ENCODE peak calls at places on chromosomes 3 and 15, in nine cellular contexts. X is ovary, Y is transverse colon, V is stomach, H is upper lobe of left lung, C is suprapubic skin, O is HepG2, P is sigmoid colon, J is A549. T is an unnamed sample.

GRCh38 chr15:100723323-100723801 is 121.0 kb downstream of the ASB7 start:
- DNase-seq in J (no peak), X (no peak), P (no peak), H (peak; percentile 59), O (no peak), C (no peak), V (no peak), Y (no peak), T (no peak)

GRCh38 chr3:71784914-71785593 is at the start of gene PROK2:
- DNase-seq in H (no peak), Y (no peak), P (no peak), V (no peak), X (peak; percentile 47), J (no peak), O (no peak), C (no peak), T (no peak)

GRCh38 chr3:77392181-77392580 is 352.3 kb downstream of the ROBO2 start:
- DNase-seq in X (no peak), H (no peak), Y (no peak), O (no peak), J (no peak), C (no peak), P (no peak), V (no peak), T (no peak)

GRCh38 chr3:117298273-117298672 is 588.7 kb downstream of the TUSC7 start:
- DNase-seq in O (no peak), X (no peak), V (no peak), P (no peak), H (no peak), J (no peak), C (no peak), Y (no peak), T (no peak)

GRCh38 chr3:110420158-110420641 is 651.4 kb upstream of the NECTIN3 start:
- DNase-seq in X (no peak), V (no peak), C (no peak), P (no peak), H (no peak), Y (no peak), O (no peak), J (peak; percentile 55), T (no peak)

GRCh38 chr15:34708422-34708821 is 46.4 kb downstream of the GJD2 start:
- DNase-seq in O (peak; percentile 28), X (no peak), J (peak; percentile 46), P (no peak), Y (no peak), V (no peak), H (no peak), C (no peak), T (no peak)

GRCh38 chr3:1251282-1252060 is 158.6 kb downstream of the CNTN6 start:
- DNase-seq in V (no peak), J (no peak), C (no peak), H (no peak), Y (no peak), O (no peak), X (no peak), P (no peak), T (no peak)

GRCh38 chr15:66882251-66883020 is 180.4 kb downstream of the SMAD6 start:
- DNase-seq in V (no peak), C (no peak), H (no peak), X (no peak), Y (no peak), P (peak; percentile 71), J (no peak), O (no peak), T (peak; percentile 3)

GRCh38 chr3:42980909-42981308 is 1.8 kb downstream of the GASK1A start:
- DNase-seq in Y (no peak), P (no peak), X (no peak), J (no peak), H (no peak), O (no peak), V (no peak), C (no peak), T (no peak)

GRCh38 chr3:134373942-134374790 is at the start of gene AMOTL2:
- DNase-seq in P (peak; percentile 95), X (peak; percentile 94), Y (peak; percentile 83), J (peak; percentile 93), H (peak; percentile 87), C (peak; percentile 92), O (peak; percentile 89), V (peak; percentile 89), T (peak; percentile 76)

GRCh38 chr3:141127344-141128125 is 76.4 kb downstream of the SPSB4 start:
- DNase-seq in O (no peak), Y (no peak), X (peak; percentile 19), V (no peak), H (no peak), P (no peak), C (peak; percentile 54), J (no peak), T (no peak)

GRCh38 chr3:188700497-188700896 is 471.3 kb upstream of the TPRG1 start:
- DNase-seq in J (no peak), C (no peak), X (no peak), H (no peak), O (no peak), V (no peak), Y (no peak), P (no peak), T (no peak)

GRCh38 chr15:70974004-70974832 is 81.6 kb downstream of the LRRC49 start:
- DNase-seq in V (no peak), J (peak; percentile 70), O (peak; percentile 18), P (no peak), C (no peak), X (no peak), H (no peak), Y (no peak), T (no peak)

GRCh38 chr3:172317984-172318383 is 130.3 kb downstream of the GHSR start:
- DNase-seq in P (peak; percentile 73), C (no peak), O (no peak), H (peak; percentile 24), J (peak; percentile 18), V (no peak), X (peak; percentile 66), Y (peak; percentile 24), T (no peak)

GRCh38 chr3:172973799-172974198 is 167.2 kb downstream of the SPATA16 start:
- DNase-seq in Y (no peak), X (no peak), V (no peak), J (no peak), O (no peak), H (no peak), P (no peak), C (no peak), T (no peak)

GRCh38 chr3:45760878-45761711 is 35.2 kb downstream of the SLC6A20 start:
- DNase-seq in C (peak; percentile 58), V (peak; percentile 50), P (peak; percentile 82), H (peak; percentile 62), O (peak; percentile 39), Y (peak; percentile 58), J (peak; percentile 64), X (no peak), T (peak; percentile 18)
- TF ChIP-seq EP300 in C (no peak), V (no peak), P (no peak), H (no peak), O (no peak), Y (no peak), J (no peak), X (no peak), T (no peak)

GRCh38 chr3:58617338-58617761 is 40.2 kb upstream of the FAM107A start:
- DNase-seq in H (no peak), O (no peak), C (no peak), Y (no peak), P (peak; percentile 83), J (no peak), V (peak; percentile 31), X (peak; percentile 84), T (peak; percentile 72)
- TF ChIP-seq EP300 in H (no peak), O (no peak), C (no peak), Y (no peak), P (no peak), J (no peak), V (no peak), X (no peak), T (peak; percentile 85)

DNA sequence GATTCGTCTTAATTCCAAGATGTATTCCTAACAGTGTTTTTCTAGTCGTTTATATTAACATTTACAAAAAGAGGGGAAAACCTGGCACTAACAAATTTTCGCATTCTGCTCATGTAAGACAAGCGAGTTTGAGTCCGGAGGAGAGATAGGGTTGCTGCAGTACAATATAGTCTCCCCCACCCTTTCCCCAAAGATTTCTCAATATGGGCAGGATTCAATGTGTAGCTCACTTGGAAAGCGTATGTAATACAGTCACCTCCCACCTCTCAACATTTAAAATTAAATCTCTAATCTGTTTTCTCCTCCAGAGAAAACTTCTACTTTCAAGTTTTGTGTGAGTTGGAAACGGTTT is 57.9 kb downstream of the CMSS1 start:
- DNase-seq in Y (no peak), J (peak; percentile 13), X (no peak), O (peak; percentile 39), C (no peak), H (no peak), P (no peak), V (no peak), T (no peak)
- TF ChIP-seq EP300 in Y (no peak), J (no peak), X (no peak), O (no peak), C (no peak), H (no peak), P (no peak), V (no peak), T (no peak)

GRCh38 chr3:72836409-72836808 is 11.8 kb downstream of the SHQ1 start:
- DNase-seq in P (no peak), H (no peak), Y (no peak), X (no peak), O (no peak), J (no peak), V (no peak), C (no peak), T (no peak)

GRCh38 chr3:72836923-72837322 is 11.3 kb downstream of the SHQ1 start:
- DNase-seq in J (no peak), P (peak; percentile 91), V (peak; percentile 90), X (no peak), C (no peak), Y (peak; percentile 37), O (no peak), H (peak; percentile 28), T (no peak)

GRCh38 chr3:72844436-72844999 is 3.7 kb downstream of the SHQ1 start:
- DNase-seq in C (no peak), J (no peak), Y (no peak), H (no peak), P (no peak), V (no peak), X (no peak), O (no peak), T (no peak)

DNA sequence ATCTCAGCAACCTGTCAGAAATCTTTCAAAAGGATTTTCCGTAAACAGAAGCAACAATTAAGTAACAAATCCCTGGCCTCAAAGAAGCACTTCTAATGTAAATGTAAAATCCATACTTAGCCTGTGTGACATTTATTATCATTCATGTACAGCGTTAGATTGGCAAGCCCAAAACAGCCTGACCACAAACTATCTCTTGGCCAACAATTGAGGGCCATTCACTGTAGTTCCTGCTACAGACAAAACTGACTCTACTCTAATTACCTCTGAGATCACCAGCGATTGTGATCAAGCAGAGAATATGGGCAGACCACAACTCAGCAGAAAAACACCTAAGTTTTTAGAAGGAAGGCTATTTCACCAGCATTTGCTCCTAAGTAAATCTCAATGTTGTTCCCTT is 9.2 kb downstream of the SHQ1 start:
- DNase-seq in P (no peak), O (no peak), C (no peak), V (no peak), H (no peak), J (no peak), Y (no peak), X (no peak), T (no peak)
- TF ChIP-seq EP300 in P (no peak), O (no peak), C (no peak), V (no peak), H (no peak), J (no peak), Y (no peak), X (no peak), T (no peak)